ENCODE peak calls at places on chromosomes 6 and 20, in seven cellular contexts. A is ovary, E is fibroblast of lung, M is Calu3, F is HFFc6, T is GM23338, R is AG09309. U is an unnamed sample.

GRCh38 chr20:35490736-35491181 is 35.4 kb downstream of the CEP250 start:
- DNase-seq in A (no peak), E (no peak), M (no peak), F (no peak), T (no peak), R (no peak), U (no peak)

GRCh38 chr20:38838326-38838725 is 32.8 kb downstream of the PPP1R16B start:
- DNase-seq in A (no peak), E (no peak), M (no peak), F (no peak), T (no peak), R (no peak), U (no peak)

GRCh38 chr6:41594326-41594725 is 43.9 kb upstream of the MDFI start:
- DNase-seq in A (no peak), E (no peak), M (no peak), F (peak; percentile 78), T (no peak), R (peak; percentile 84), U (no peak)

GRCh38 chr6:12222405-12223366 is 67.5 kb upstream of the EDN1 start:
- DNase-seq in A (no peak), E (no peak), M (no peak), F (no peak), T (peak; percentile 4), R (no peak), U (no peak)

GRCh38 chr6:14734416-14735340 is 511.2 kb upstream of the JARID2 start:
- DNase-seq in A (no peak), E (peak; percentile 85), M (no peak), F (peak; percentile 87), T (no peak), R (peak; percentile 80), U (no peak)

GRCh38 chr6:10591411-10592160 is 70.4 kb downstream of the GCNT2 start:
- DNase-seq in A (no peak), E (no peak), M (no peak), F (no peak), T (no peak), R (no peak), U (no peak)

GRCh38 chr20:57364451-57364850 is 13.4 kb downstream of the RAE1 start:
- DNase-seq in A (no peak), E (no peak), M (no peak), F (no peak), T (no peak), R (no peak), U (no peak)

GRCh38 chr6:159806021-159806458 is 6.0 kb downstream of the PNLDC1 start:
- DNase-seq in A (no peak), E (peak; percentile 17), M (peak; percentile 55), F (no peak), T (no peak), R (no peak), U (no peak)

GRCh38 chr6:145756170-145756662 is 20.9 kb upstream of the EPM2A start:
- DNase-seq in A (no peak), E (peak; percentile 98), M (peak; percentile 57), F (peak; percentile 92), T (no peak), R (peak; percentile 90), U (no peak)

GRCh38 chr6:33988121-33989015 is 157.5 kb downstream of the GRM4 start:
- DNase-seq in A (no peak), E (no peak), M (no peak), F (no peak), T (no peak), R (no peak), U (peak; percentile 58)

GRCh38 chr6:32940656-32941411 is at the start of gene HLA-DMB:
- DNase-seq in A (no peak), E (peak; percentile 64), M (peak; percentile 81), F (peak; percentile 72), T (peak; percentile 88), R (peak; percentile 13), U (no peak)

GRCh38 chr6:94813806-94814205 is 763.5 kb upstream of the MANEA start:
- DNase-seq in A (no peak), E (no peak), M (no peak), F (no peak), T (peak; percentile 4), R (no peak), U (no peak)

GRCh38 chr20:38158701-38159325 is 6.3 kb downstream of the TGM2 start:
- DNase-seq in A (no peak), E (no peak), M (no peak), F (no peak), T (no peak), R (no peak), U (no peak)

GRCh38 chr6:41736800-41737555 is 1.6 kb upstream of the TFEB start:
- DNase-seq in A (no peak), E (no peak), M (no peak), F (no peak), T (no peak), R (no peak), U (no peak)

GRCh38 chr6:143545976-143546547 is 34.5 kb upstream of the FUCA2 start:
- DNase-seq in A (no peak), E (peak; percentile 28), M (no peak), F (peak; percentile 39), T (no peak), R (no peak), U (no peak)

GRCh38 chr20:63252157-63252780 is 2.0 kb downstream of the NKAIN4 start:
- DNase-seq in A (no peak), E (no peak), M (no peak), F (no peak), T (no peak), R (no peak), U (no peak)

GRCh38 chr6:47438481-47439347 is 38.9 kb upstream of the CD2AP start:
- DNase-seq in A (no peak), E (no peak), M (no peak), F (no peak), T (no peak), R (no peak), U (no peak)

GRCh38 chr6:168939041-168939440 is 314.6 kb downstream of the THBS2 start:
- DNase-seq in A (no peak), E (no peak), M (no peak), F (no peak), T (no peak), R (no peak), U (no peak)

GRCh38 chr20:62142252-62143117 is 709 bp downstream of the PSMA7 start:
- DNase-seq in A (peak; percentile 55), E (no peak), M (peak; percentile 32), F (no peak), T (peak; percentile 43), R (no peak), U (peak; percentile 56)

GRCh38 chr6:105509506-105510331 is 106.8 kb upstream of the PREP start:
- DNase-seq in A (peak; percentile 26), E (peak; percentile 26), M (no peak), F (no peak), T (peak; percentile 59), R (no peak), U (no peak)

GRCh38 chr20:4730782-4731181 is 9.1 kb downstream of the PRND start:
- DNase-seq in A (peak; percentile 35), E (peak; percentile 26), M (no peak), F (no peak), T (peak; percentile 59), R (no peak), U (no peak)

GRCh38 chr6:4805553-4806307 is 29.5 kb downstream of the CDYL start:
- DNase-seq in A (peak; percentile 50), E (peak; percentile 41), M (peak; percentile 62), F (peak; percentile 35), T (peak; percentile 78), R (no peak), U (peak; percentile 64)

GRCh38 chr6:147508073-147508870 is at the start of gene SAMD5:
- DNase-seq in A (peak; percentile 69), E (peak; percentile 72), M (peak; percentile 53), F (peak; percentile 4), T (peak; percentile 70), R (peak; percentile 31), U (peak; percentile 71)

GRCh38 chr6:138229663-138230194 is 11.4 kb upstream of the PBOV1 start:
- DNase-seq in A (no peak), E (no peak), M (no peak), F (no peak), T (no peak), R (no peak), U (no peak)

GRCh38 chr6:69985180-69985579 is 118.8 kb downstream of the COL19A1 start:
- DNase-seq in A (no peak), E (peak; percentile 6), M (no peak), F (no peak), T (no peak), R (no peak), U (no peak)

GRCh38 chr6:2748183-2748582 is 2.5 kb downstream of the MYLK4 start:
- DNase-seq in A (no peak), E (no peak), M (no peak), F (no peak), T (no peak), R (no peak), U (no peak)

GRCh38 chr20:61570796-61571195 is 318.7 kb downstream of the CDH4 start:
- DNase-seq in A (no peak), E (no peak), M (no peak), F (no peak), T (no peak), R (no peak), U (no peak)

GRCh38 chr20:4108495-4109306 is 93.3 kb upstream of the RNF24 start:
- DNase-seq in A (peak; percentile 71), E (peak; percentile 93), M (peak; percentile 58), F (peak; percentile 70), T (peak; percentile 95), R (peak; percentile 75), U (peak; percentile 64)

GRCh38 chr6:149699150-149699549 is 18.8 kb downstream of the LATS1 start:
- DNase-seq in A (no peak), E (no peak), M (no peak), F (no peak), T (no peak), R (no peak), U (no peak)
- TF ChIP-seq CTCF in A (no peak), E (no peak), M (no peak), F (no peak), T (peak; percentile 69), R (no peak), U (no peak)

GRCh38 chr6:141677598-141678211 is 455.0 kb upstream of the GJE1 start:
- DNase-seq in A (no peak), E (peak; percentile 68), M (peak; percentile 8), F (peak; percentile 27), T (peak; percentile 73), R (no peak), U (no peak)

DNA sequence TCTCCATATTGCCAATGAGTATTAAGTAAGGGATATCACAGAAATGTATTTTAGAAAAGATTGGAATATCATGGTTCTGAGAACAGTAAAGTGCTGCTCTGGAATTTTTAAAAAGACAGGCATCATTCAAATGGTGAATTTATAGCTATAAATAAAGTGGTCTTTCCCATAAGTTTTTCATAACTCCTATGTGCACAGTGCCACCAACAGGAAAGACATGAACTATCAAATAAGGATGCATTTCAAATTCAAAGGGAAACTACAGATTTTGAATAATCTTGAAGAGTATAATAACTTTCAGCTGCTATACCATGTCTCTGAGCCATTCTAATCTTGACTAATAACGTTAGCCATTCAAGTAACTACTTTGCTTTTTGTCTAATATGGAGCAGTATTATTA is 456.8 kb upstream of the GJE1 start:
- DNase-seq in A (no peak), E (peak; percentile 46), M (no peak), F (peak; percentile 4), T (no peak), R (no peak), U (no peak)
- TF ChIP-seq CTCF in A (no peak), E (no peak), M (no peak), F (peak; percentile 74), T (no peak), R (peak; percentile 41), U (no peak)

GRCh38 chr6:54992789-54993188 is 146.2 kb downstream of the FAM83B start:
- DNase-seq in A (no peak), E (no peak), M (no peak), F (no peak), T (peak; percentile 68), R (no peak), U (no peak)
- TF ChIP-seq CTCF in A (no peak), E (peak; percentile 14), M (peak; percentile 55), F (peak; percentile 71), T (peak; percentile 82), R (peak; percentile 24), U (peak; percentile 47)

GRCh38 chr6:113876654-113877053 is 19.5 kb downstream of the MARCKS start:
- DNase-seq in A (no peak), E (peak; percentile 25), M (no peak), F (no peak), T (peak; percentile 47), R (no peak), U (no peak)
- TF ChIP-seq CTCF in A (no peak), E (no peak), M (no peak), F (no peak), T (peak; percentile 23), R (no peak), U (no peak)

U was measured in glutamatergic neuron.